ENCODE peak calls at places on chromosomes 12 and 14, in five cellular contexts. S is fibroblast of mammary gland, Z is ovary, O is tibial artery, P is endothelial cell. K is an unnamed sample.

GRCh38 chr12:49674318-49674985 is 32.8 kb downstream of the FMNL3 start:
- DNase-seq in Z (no peak), P (no peak), S (peak), O (no peak), K (no peak)

GRCh38 chr12:46921754-46922113 is 95.9 kb upstream of the SLC38A4 start:
- DNase-seq in P (no peak), O (no peak), Z (no peak), S (peak), K (no peak)

GRCh38 chr12:88946377-88946997 is 366.2 kb upstream of the KITLG start:
- DNase-seq in Z (no peak), S (peak), P (no peak), O (no peak), K (no peak)

GRCh38 chr14:76352639-76353281 is 23.2 kb upstream of the ESRRB start:
- DNase-seq in Z (peak), S (peak), O (no peak), P (peak), K (peak)

GRCh38 chr14:44963775-44964380 is 1.9 kb downstream of the TOGARAM1 start:
- DNase-seq in P (no peak), O (no peak), Z (no peak), S (peak), K (no peak)

GRCh38 chr14:65169351-65169750 is 67.0 kb upstream of the MAX start:
- DNase-seq in Z (no peak), P (no peak), O (no peak), S (peak), K (no peak)

GRCh38 chr12:50055831-50056628 is 1.4 kb upstream of the ASIC1 start:
- DNase-seq in Z (peak), S (peak), P (peak), O (no peak), K (no peak)

GRCh38 chr14:91145396-91146160 is 31.7 kb downstream of the DGLUCY start:
- DNase-seq in Z (no peak), S (no peak), P (no peak), O (no peak), K (no peak)

GRCh38 chr12:119835068-119835467 is 42.1 kb downstream of the CIT start:
- DNase-seq in O (no peak), Z (no peak), P (no peak), S (peak), K (peak)

GRCh38 chr12:124609041-124609984 is 41.9 kb upstream of the NCOR2 start:
- DNase-seq in O (no peak), Z (peak), P (no peak), S (peak), K (no peak)

GRCh38 chr12:9345163-9345562 is 137.0 kb upstream of the PZP start:
- DNase-seq in S (no peak), P (no peak), O (no peak), Z (no peak), K (no peak)

GRCh38 chr12:69988601-69989194 is 163.7 kb downstream of the MYRFL start:
- DNase-seq in Z (no peak), O (no peak), P (no peak), S (peak), K (no peak)

GRCh38 chr14:82075566-82075965 is 541.9 kb upstream of the SEL1L start:
- DNase-seq in P (peak), O (no peak), Z (no peak), S (no peak), K (no peak)

GRCh38 chr14:82636426-82636825 is 1102.8 kb upstream of the SEL1L start:
- DNase-seq in O (no peak), P (no peak), S (no peak), Z (no peak), K (no peak)

GRCh38 chr14:36975834-36976233 is 196.6 kb downstream of the SLC25A21 start:
- DNase-seq in P (no peak), O (no peak), Z (no peak), S (peak), K (no peak)

GRCh38 chr14:77111021-77111420 is 13.0 kb downstream of the CIPC start:
- DNase-seq in Z (no peak), O (no peak), P (peak), S (no peak), K (no peak)

GRCh38 chr14:70660967-70661871 is 19.5 kb downstream of the TTC9 start:
- DNase-seq in Z (no peak), O (no peak), P (no peak), S (no peak), K (no peak)
- TF ChIP-seq CTCF in Z (no peak), O (no peak), P (no peak), S (no peak), K (no peak)

GRCh38 chr12:76238688-76239087 is 109.5 kb downstream of the BBS10 start:
- DNase-seq in S (no peak), O (no peak), P (no peak), Z (no peak), K (no peak)

GRCh38 chr12:76242813-76243540 is 105.2 kb downstream of the BBS10 start:
- DNase-seq in O (no peak), Z (no peak), S (peak), P (no peak), K (peak)

GRCh38 chr12:76244298-76244697 is 103.9 kb downstream of the BBS10 start:
- DNase-seq in S (peak), P (no peak), O (no peak), Z (no peak), K (no peak)

GRCh38 chr12:76240281-76240680 is 107.9 kb downstream of the BBS10 start:
- DNase-seq in O (no peak), P (no peak), Z (no peak), S (no peak), K (no peak)

DNA sequence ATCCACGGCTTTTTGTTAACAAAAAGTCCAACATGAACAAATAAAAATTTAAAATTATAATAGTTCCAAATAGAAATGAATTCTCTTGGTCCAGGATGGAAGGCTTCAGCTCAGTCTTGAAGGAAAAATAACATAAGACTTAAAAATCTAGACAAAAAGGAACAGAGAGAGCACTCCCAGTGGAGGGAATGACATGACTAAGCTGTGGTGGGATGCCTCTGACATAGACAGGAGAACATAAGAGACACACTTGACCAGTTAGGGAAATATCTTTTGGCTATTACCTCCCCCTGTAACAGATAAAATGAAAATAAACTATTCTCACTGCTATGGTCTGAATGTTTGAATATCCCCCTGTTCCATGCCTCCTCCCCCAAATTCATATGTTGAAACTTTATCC is 106.8 kb downstream of the BBS10 start:
- DNase-seq in S (no peak), O (no peak), P (no peak), Z (no peak), K (no peak)
- TF ChIP-seq CTCF in S (no peak), O (no peak), P (no peak), Z (no peak), K (no peak)

GRCh38 chr12:25130741-25131188 is 64.2 kb downstream of the DNAI7 start:
- DNase-seq in P (no peak), S (peak), Z (no peak), O (no peak), K (no peak)
- TF ChIP-seq CTCF in P (peak), S (peak), Z (peak), O (peak), K (peak)

DNA sequence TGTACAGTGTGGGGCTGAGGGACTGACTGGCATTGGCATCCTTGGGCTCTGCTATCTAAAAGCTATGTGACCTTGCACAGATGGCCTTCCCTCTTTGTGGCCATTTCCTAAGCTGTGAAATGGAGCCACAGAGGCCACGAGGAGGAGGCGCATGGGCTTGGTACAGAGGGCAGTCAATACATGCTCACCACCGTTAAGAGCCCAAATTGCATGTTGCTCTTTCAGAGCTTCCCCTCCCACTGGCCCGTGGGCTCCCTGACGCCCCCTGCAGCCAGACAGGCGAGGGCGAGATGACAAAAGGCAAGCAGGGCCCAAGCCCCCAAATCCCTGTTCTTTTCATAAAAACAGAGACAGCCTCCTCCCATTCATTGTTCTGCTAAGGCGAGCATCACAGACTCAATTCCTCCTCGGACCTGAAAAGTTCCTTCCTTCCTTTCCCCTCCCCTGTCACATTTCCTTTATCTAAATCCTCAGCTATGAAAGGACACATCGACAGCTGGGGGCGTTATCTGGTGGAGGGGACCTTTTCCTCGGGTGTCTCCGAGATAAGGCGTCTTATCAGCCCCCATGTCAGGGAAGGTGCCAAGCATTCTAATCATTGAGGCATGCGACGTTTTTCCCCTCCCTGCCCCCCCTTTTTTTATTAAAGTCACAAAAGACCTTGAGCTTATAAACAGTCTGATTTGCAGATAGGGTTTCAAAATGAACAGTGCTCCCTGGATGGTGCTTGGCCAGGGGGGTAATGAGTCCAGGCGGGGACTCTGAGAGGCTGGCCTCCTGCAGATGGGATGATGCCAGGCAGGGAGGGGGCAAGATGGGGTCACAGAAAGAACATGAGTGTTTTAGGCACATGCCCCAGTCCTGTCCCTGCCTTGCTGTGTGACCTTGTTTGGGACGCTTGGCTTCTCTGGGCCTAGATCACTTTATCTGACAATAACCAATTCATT is 26.4 kb downstream of the FAM222A start:
- DNase-seq in S (no peak), O (peak), Z (peak), P (peak), K (no peak)
- TF ChIP-seq CTCF in S (peak), O (no peak), Z (no peak), P (no peak), K (peak)

GRCh38 chr12:1591029-1591428 is 3.4 kb downstream of the FBXL14 start:
- DNase-seq in P (no peak), O (no peak), S (peak), Z (no peak), K (no peak)
- TF ChIP-seq CTCF in P (no peak), O (no peak), S (peak), Z (no peak), K (no peak)

GRCh38 chr12:132342828-132343227 is 13.4 kb upstream of the GALNT9 start:
- DNase-seq in O (no peak), S (no peak), P (no peak), Z (no peak), K (no peak)

GRCh38 chr12:132341318-132342050 is 12.1 kb upstream of the GALNT9 start:
- DNase-seq in O (no peak), P (no peak), S (no peak), Z (no peak), K (no peak)

GRCh38 chr12:132343294-132343972 is 14.0 kb upstream of the GALNT9 start:
- DNase-seq in S (no peak), O (no peak), P (no peak), Z (no peak), K (no peak)

GRCh38 chr12:132344181-132344580 is 14.8 kb upstream of the GALNT9 start:
- DNase-seq in Z (no peak), P (no peak), S (no peak), O (no peak), K (no peak)

GRCh38 chr12:132342322-132342721 is 12.9 kb upstream of the GALNT9 start:
- DNase-seq in P (peak), S (no peak), O (no peak), Z (no peak), K (no peak)
- TF ChIP-seq CTCF in P (peak), S (peak), O (no peak), Z (no peak), K (no peak)

GRCh38 chr12:29552324-29552927 is 54.9 kb upstream of the OVCH1 start:
- DNase-seq in O (peak), S (peak), P (peak), Z (peak), K (no peak)
- TF ChIP-seq CTCF in O (peak), S (peak), P (peak), Z (peak), K (peak)

GRCh38 chr14:74549588-74549987 is 56.0 kb downstream of the ISCA2 start:
- DNase-seq in Z (no peak), S (peak), P (no peak), O (no peak), K (no peak)
- TF ChIP-seq CTCF in Z (no peak), S (peak), P (no peak), O (no peak), K (no peak)

K was measured in D721Med.